ENCODE peak calls at places on chromosomes 2 and 18, in nine cellular contexts. O is stimulated activated CD4-positive, alpha-beta T cell treated with anti-CD3 and anti-CD28 coated beads, Interleukin-15, amount 100 ng/mL, for 1 hour; D is Caki2; K is EL; Z is mesendoderm; C is GM20000; Y is sciatic nerve; H is GM13976; A is epithelial cell of esophagus. F is an unnamed sample.
A peak's percentile ranks its signal among the peaks of the same experiment; 100 is the strongest.

GRCh38 chr2:157413342-157414035 is 30.4 kb downstream of the CYTIP start:
- DNase-seq in O (no peak), C (peak; percentile 43), K (no peak), D (no peak), Y (no peak), A (no peak), H (peak; percentile 55), Z (no peak), F (no peak)

GRCh38 chr2:21038403-21039073 is 5.3 kb downstream of the APOB start:
- DNase-seq in D (no peak), A (peak; percentile 70), Y (no peak), Z (no peak), O (no peak), K (no peak), H (no peak), C (no peak), F (no peak)

GRCh38 chr18:37836071-37836470 is 270.5 kb upstream of the CELF4 start:
- DNase-seq in K (no peak), A (no peak), C (no peak), H (no peak), Y (no peak), Z (peak; percentile 78), O (no peak), D (no peak), F (no peak)

GRCh38 chr2:45743531-45744391 is 92.3 kb downstream of the PRKCE start:
- DNase-seq in K (peak; percentile 64), O (no peak), D (no peak), H (no peak), A (no peak), Y (no peak), C (no peak), Z (no peak), F (no peak)

GRCh38 chr2:59996830-59997229 is 556.6 kb downstream of the BCL11A start:
- DNase-seq in D (no peak), A (no peak), K (no peak), Y (no peak), O (no peak), H (no peak), Z (no peak), C (no peak), F (no peak)

GRCh38 chr2:74747411-74748080 is 86.4 kb upstream of the HK2 start:
- DNase-seq in C (no peak), Z (no peak), O (no peak), A (peak; percentile 90), H (no peak), K (peak; percentile 83), D (no peak), Y (no peak), F (no peak)

GRCh38 chr18:56890632-56891031 is 239.5 kb downstream of the WDR7 start:
- DNase-seq in O (no peak), Z (peak; percentile 92), D (peak; percentile 55), H (no peak), C (no peak), K (peak; percentile 93), Y (no peak), A (peak; percentile 82), F (no peak)

GRCh38 chr2:70934981-70935380 is 719 bp upstream of the ATP6V1B1 start:
- DNase-seq in K (no peak), D (no peak), A (no peak), O (no peak), H (no peak), C (no peak), Y (peak; percentile 8), Z (no peak), F (no peak)

GRCh38 chr2:159904565-159905281 is 106.7 kb upstream of the CD302 start:
- DNase-seq in D (no peak), A (peak; percentile 51), H (peak; percentile 93), C (peak; percentile 91), Y (peak; percentile 64), K (peak; percentile 3), O (peak; percentile 73), Z (peak; percentile 81), F (peak; percentile 76)

GRCh38 chr2:43174368-43175186 is 51.8 kb downstream of the ZFP36L2 start:
- DNase-seq in Z (no peak), A (no peak), H (peak; percentile 86), D (no peak), C (peak; percentile 85), Y (no peak), O (peak; percentile 47), K (no peak), F (no peak)

GRCh38 chr2:160694631-160695030 is 201.0 kb upstream of the RBMS1 start:
- DNase-seq in C (no peak), A (no peak), H (no peak), Z (no peak), D (no peak), K (no peak), O (no peak), Y (no peak), F (no peak)